ENCODE peak calls at places on chromosomes 13 and 19, in ten cellular contexts. F is GM23248, O is small intestine, R is fibroblast of lung, T is neuronal stem cell, M is breast epithelium, C is NT2/D1, Q is ascending aorta, G is upper lobe of right lung, E is right lobe of liver. W is an unnamed sample.

GRCh38 chr13:38321654-38322053 is 28.0 kb upstream of the UFM1 start:
- DNase-seq in R (no peak), Q (no peak), M (no peak), G (no peak), O (no peak), T (no peak), F (peak; percentile 11), E (no peak), C (no peak), W (no peak)

GRCh38 chr19:35297922-35298321 is 6.0 kb downstream of the MAG start:
- DNase-seq in E (no peak), Q (no peak), C (no peak), F (no peak), T (no peak), R (no peak), O (no peak), M (no peak), G (no peak), W (no peak)

GRCh38 chr13:26280822-26281221 is 26.9 kb downstream of the CDK8 start:
- DNase-seq in R (peak; percentile 28), T (no peak), C (no peak), G (no peak), M (no peak), E (no peak), Q (no peak), O (no peak), F (no peak), W (no peak)

GRCh38 chr13:80454245-80454644 is 113.3 kb upstream of the SPRY2 start:
- DNase-seq in F (no peak), C (no peak), R (peak; percentile 70), O (no peak), G (no peak), M (no peak), T (no peak), E (no peak), Q (no peak), W (no peak)

GRCh38 chr19:44867578-44867977 is 21.5 kb downstream of the NECTIN2 start:
- DNase-seq in Q (no peak), G (no peak), F (no peak), C (no peak), M (no peak), R (no peak), T (no peak), O (no peak), E (no peak), W (no peak)

GRCh38 chr13:20160346-20161274 is at the start of gene GJA3:
- DNase-seq in E (peak; percentile 53), F (peak; percentile 79), G (no peak), O (no peak), C (no peak), Q (no peak), M (no peak), T (peak; percentile 71), R (peak; percentile 44), W (peak; percentile 76)

GRCh38 chr13:58960909-58961308 is 1202.8 kb downstream of the DIAPH3 start:
- DNase-seq in T (no peak), Q (no peak), M (no peak), E (no peak), G (no peak), O (no peak), R (peak; percentile 41), F (peak; percentile 2), C (no peak), W (no peak)

GRCh38 chr13:44874886-44875630 is 114.2 kb downstream of the NUFIP1 start:
- DNase-seq in F (peak; percentile 18), G (no peak), M (no peak), T (no peak), O (no peak), R (peak; percentile 57), C (no peak), E (no peak), Q (no peak), W (no peak)

GRCh38 chr19:35529241-35530218 is 1.4 kb upstream of the SBSN start:
- DNase-seq in G (no peak), M (no peak), C (no peak), R (no peak), O (no peak), E (no peak), T (no peak), F (no peak), Q (no peak), W (no peak)

GRCh38 chr19:10419200-10419645 is 1.1 kb upstream of the PDE4A start:
- DNase-seq in E (no peak), M (no peak), G (no peak), F (peak; percentile 61), O (no peak), R (peak; percentile 39), T (no peak), Q (no peak), C (no peak), W (no peak)

GRCh38 chr19:10418281-10419199 is 1.8 kb upstream of the PDE4A start:
- DNase-seq in G (no peak), R (peak; percentile 46), Q (no peak), C (no peak), O (no peak), E (no peak), M (no peak), F (peak; percentile 29), T (peak; percentile 62), W (no peak)

GRCh38 chr19:10416083-10416379 is 4.3 kb upstream of the PDE4A start:
- DNase-seq in M (no peak), T (no peak), R (no peak), Q (no peak), O (no peak), C (no peak), E (no peak), F (no peak), G (no peak), W (no peak)

GRCh38 chr19:10417598-10418280 is 2.6 kb upstream of the PDE4A start:
- DNase-seq in M (no peak), O (no peak), R (no peak), Q (no peak), E (no peak), T (no peak), C (no peak), F (no peak), G (no peak), W (no peak)

DNA sequence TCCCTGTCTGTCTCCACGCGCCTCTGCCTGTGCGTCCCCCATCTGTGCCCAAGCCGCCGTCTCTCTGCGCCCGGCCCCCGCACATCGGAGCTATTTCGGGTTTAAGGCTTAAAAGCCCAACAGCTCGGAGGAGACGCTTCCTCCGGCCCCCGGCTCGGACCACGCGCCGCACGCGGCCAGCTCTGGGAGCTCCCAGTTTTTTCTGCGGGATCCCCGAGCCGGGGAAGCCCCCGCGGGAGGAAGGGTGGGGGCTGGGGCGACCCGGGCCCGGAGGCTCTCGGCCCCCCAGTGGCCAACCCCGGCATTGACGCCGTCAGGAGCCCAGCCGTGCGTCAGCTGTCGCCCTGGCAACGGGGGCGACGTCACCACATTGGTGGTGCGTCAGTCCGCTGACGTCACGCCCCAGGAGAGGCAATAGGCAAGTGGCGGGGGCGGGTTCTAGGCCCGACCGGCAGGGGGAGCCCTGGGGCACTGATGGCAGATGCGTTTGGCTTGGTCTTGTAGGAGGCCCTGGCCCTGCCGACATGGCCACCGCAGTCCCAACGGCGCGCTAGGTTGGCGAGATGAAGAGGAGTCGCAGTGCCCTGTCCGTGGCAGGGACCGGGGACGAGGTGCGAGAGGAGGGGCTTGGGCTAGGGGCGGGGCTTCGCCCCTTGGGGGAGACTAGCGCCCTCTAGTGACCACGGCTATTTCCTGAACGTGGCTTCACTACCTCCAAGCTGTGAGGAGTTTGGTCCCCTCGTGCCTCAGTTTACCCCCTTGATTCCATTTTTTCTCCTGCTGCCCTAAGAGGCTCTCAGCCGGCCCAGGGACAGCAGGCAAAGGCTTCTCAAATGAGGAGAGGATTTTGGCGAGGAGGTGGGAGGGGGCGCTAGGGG is 3.7 kb upstream of the PDE4A start:
- DNase-seq in T (peak; percentile 84), C (peak; percentile 80), R (peak; percentile 75), O (peak; percentile 42), Q (peak; percentile 74), E (peak; percentile 89), G (peak; percentile 94), M (peak; percentile 69), F (peak; percentile 93), W (peak; percentile 88)
- H3K4me1 ChIP-seq in T (peaks cover 33% of the 10 kb centered on the region), C (peaks cover 19% of the 10 kb centered on the region), R (peaks cover 15% of the 10 kb centered on the region), O (no peaks in the 10 kb centered on the region), Q (peaks cover 20% of the 10 kb centered on the region), E (no peaks in the 10 kb centered on the region), G (peaks cover 32% of the 10 kb centered on the region), M (peaks cover 8% of the 10 kb centered on the region), F (peaks cover 7% of the 10 kb centered on the region), W (peaks cover 41% of the 10 kb centered on the region)

GRCh38 chr13:46122304-46122703 is 17.5 kb upstream of the CPB2 start:
- DNase-seq in R (no peak), G (no peak), T (no peak), F (no peak), C (no peak), O (no peak), M (no peak), E (no peak), Q (no peak), W (no peak)
- H3K4me3 ChIP-seq in R (no peak overlapping the region), G (no peak overlapping the region), T (no peak overlapping the region), F (no peak overlapping the region), C (no peak overlapping the region), O (no peak overlapping the region), M (no peak overlapping the region), E (peak overlapping the region; percentile 8), Q (no peak overlapping the region), W (no peak overlapping the region)

DNA sequence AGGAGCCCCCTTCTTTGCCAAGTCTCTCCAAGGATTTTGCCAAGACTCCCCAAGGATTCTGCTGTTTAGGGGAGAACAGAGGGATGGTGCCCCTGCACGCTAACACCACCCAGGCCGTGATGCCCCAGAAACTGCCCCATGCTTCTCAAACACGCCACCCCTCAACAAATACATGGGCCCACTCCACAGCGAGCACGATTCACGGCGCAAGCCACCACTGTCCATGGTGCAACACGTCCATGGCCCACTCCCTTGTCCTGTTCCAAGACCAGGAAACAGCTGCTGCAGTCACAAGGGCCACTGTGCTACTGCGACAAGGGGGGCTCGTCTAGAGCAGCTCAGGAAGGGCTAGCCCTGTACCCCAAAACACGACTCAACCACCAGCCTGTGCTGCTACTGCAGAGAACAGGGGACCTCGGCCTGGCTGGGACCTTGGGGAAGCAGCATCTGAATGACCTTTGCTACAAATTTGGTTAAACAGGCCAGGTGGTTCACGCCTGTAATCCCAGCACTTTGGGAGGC is 36.5 kb upstream of the ISYNA1 start:
- DNase-seq in G (no peak), R (no peak), C (no peak), M (no peak), Q (no peak), E (no peak), F (no peak), T (no peak), O (no peak), W (no peak)
- H3K4me1 ChIP-seq in G (peaks cover 57% of the 10 kb centered on the region), R (peaks cover 7% of the 10 kb centered on the region), C (peaks cover 18% of the 10 kb centered on the region), M (peaks cover 10% of the 10 kb centered on the region), Q (peaks cover 31% of the 10 kb centered on the region), E (peaks cover 2% of the 10 kb centered on the region), F (peaks cover 18% of the 10 kb centered on the region), T (peaks cover 5% of the 10 kb centered on the region), O (no peaks in the 10 kb centered on the region), W (peaks cover 2% of the 10 kb centered on the region)

DNA sequence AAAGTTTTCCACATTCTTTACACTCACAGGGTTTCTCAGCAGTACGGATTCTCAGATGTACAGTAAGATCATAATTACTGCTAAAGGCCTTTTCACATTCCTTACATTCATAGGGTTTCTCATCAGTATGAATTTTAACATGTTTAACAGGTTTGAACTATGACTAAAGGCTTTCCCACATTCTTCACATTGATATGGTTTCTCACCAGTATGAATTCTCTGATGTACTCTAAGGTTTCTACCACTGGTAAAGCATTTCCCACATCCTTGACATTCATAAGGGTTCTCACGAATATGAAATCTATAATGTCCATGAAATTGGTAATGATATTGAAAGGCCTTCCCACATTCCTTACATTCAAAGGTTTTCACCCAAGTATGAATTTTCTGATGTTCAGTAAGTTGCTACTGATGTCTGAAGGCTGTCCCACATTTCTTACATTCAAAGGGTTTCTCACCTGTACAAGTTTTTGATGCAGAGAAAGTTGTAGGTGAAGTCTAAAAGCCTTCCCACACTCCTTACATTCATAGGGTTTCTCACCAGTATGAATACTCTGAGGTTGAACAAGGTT is 22.0 kb downstream of the ZNF780B start:
- DNase-seq in O (no peak), G (no peak), R (no peak), M (no peak), E (no peak), T (no peak), F (no peak), C (no peak), Q (no peak), W (no peak)
- H3K4me3 ChIP-seq in O (no peak overlapping the region), G (no peak overlapping the region), R (no peak overlapping the region), M (no peak overlapping the region), E (no peak overlapping the region), T (no peak overlapping the region), F (no peak overlapping the region), C (no peak overlapping the region), Q (no peak overlapping the region), W (no peak overlapping the region)

W was measured in Peyer's patch.